ENCODE peak calls at places on chromosomes 2 and 18, in five cellular contexts. A is NCI-H1694, O is stromal cell of bone marrow, B is EH, W is COLO829. M is an unnamed sample.

GRCh38 chr2:69298261-69298660 is 88.8 kb downstream of the GFPT1 start:
- DNase-seq in A (no peak), O (peak; percentile 97), B (peak; percentile 97), W (no peak), M (no peak)

GRCh38 chr18:23401400-23402347 is 51.4 kb upstream of the RIOK3 start:
- DNase-seq in A (no peak), O (no peak), B (peak; percentile 87), W (no peak), M (no peak)

GRCh38 chr2:163778045-163778753 is 42.4 kb upstream of the FIGN start:
- DNase-seq in A (no peak), O (peak; percentile 71), B (peak; percentile 94), W (peak; percentile 56), M (no peak)

GRCh38 chr18:70698574-70698973 is 409.7 kb downstream of the SOCS6 start:
- DNase-seq in A (no peak), O (no peak), B (no peak), W (no peak), M (no peak)

GRCh38 chr2:70726947-70727725 is 40.9 kb downstream of the ADD2 start:
- DNase-seq in A (no peak), O (peak; percentile 41), B (peak; percentile 23), W (peak; percentile 15), M (no peak)

GRCh38 chr2:85846411-85846810 is 42.4 kb downstream of the ST3GAL5 start:
- DNase-seq in A (no peak), O (peak; percentile 24), B (peak; percentile 89), W (no peak), M (no peak)

GRCh38 chr2:51003345-51004192 is 28.4 kb downstream of the NRXN1 start:
- DNase-seq in A (no peak), O (peak; percentile 31), B (no peak), W (no peak), M (no peak)

GRCh38 chr2:212536385-212537310 is 2.0 kb downstream of the ERBB4 start:
- DNase-seq in A (no peak), O (no peak), B (no peak), W (no peak), M (peak; percentile 7)

GRCh38 chr2:232781765-232782164 is 5.4 kb upstream of the KCNJ13 start:
- DNase-seq in A (no peak), O (peak; percentile 23), B (peak; percentile 68), W (peak; percentile 33), M (no peak)

GRCh38 chr18:25853716-25854465 is 236.5 kb downstream of the SS18 start:
- DNase-seq in A (no peak), O (no peak), B (no peak), W (no peak), M (no peak)

GRCh38 chr2:149741646-149742045 is 154.1 kb upstream of the MMADHC start:
- DNase-seq in A (no peak), O (no peak), B (peak; percentile 94), W (no peak), M (no peak)

GRCh38 chr18:28855524-28855923 is 678.6 kb upstream of the CDH2 start:
- DNase-seq in A (no peak), O (peak; percentile 51), B (peak; percentile 52), W (peak; percentile 4), M (no peak)

GRCh38 chr2:73260338-73260984 is 23.8 kb downstream of the FBXO41 start:
- DNase-seq in A (no peak), O (peak; percentile 14), B (peak; percentile 58), W (peak; percentile 31), M (peak; percentile 38)

GRCh38 chr2:67169417-67170140 is 227.6 kb upstream of the ETAA1 start:
- DNase-seq in A (no peak), O (no peak), B (peak; percentile 78), W (no peak), M (no peak)

GRCh38 chr2:138502253-138503086 is 900 bp downstream of the SPOPL start:
- DNase-seq in A (no peak), O (no peak), B (peak; percentile 19), W (no peak), M (no peak)

GRCh38 chr18:25350561-25351201 is 1.3 kb downstream of the ZNF521 start:
- DNase-seq in A (no peak), O (no peak), B (peak; percentile 43), W (no peak), M (peak; percentile 43)

GRCh38 chr2:233593201-233593600 is 24.2 kb upstream of the UGT1A8 start:
- DNase-seq in A (no peak), O (no peak), B (no peak), W (peak; percentile 86), M (no peak)

GRCh38 chr2:53724511-53724910 is 43.1 kb upstream of the CHAC2 start:
- DNase-seq in A (no peak), O (peak; percentile 39), B (peak; percentile 81), W (no peak), M (no peak)

GRCh38 chr2:170739048-170739447 is 23.9 kb downstream of the SP5 start:
- DNase-seq in A (no peak), O (peak; percentile 77), B (peak; percentile 93), W (peak; percentile 7), M (no peak)

M was measured in heart right ventricle.